ENCODE peak calls at places on chromosome 5, in four cellular contexts. One of them, this sample, is unnamed.

GRCh38 chr5:96595300-96596090 is 66.7 kb upstream of the CAST start:
- DNase-seq in esophagus muscularis mucosa: no peak
- DNase-seq in fibroblast of lung: no peak
- DNase-seq in adrenal gland: no peak
- DNase-seq in this sample: peak

GRCh38 chr5:885529-885928 is 7.1 kb downstream of the BRD9 start:
- DNase-seq in esophagus muscularis mucosa: no peak
- DNase-seq in fibroblast of lung: no peak
- DNase-seq in adrenal gland: no peak
- DNase-seq in this sample: no peak

GRCh38 chr5:74538206-74538661 is 102.3 kb downstream of the ENC1 start:
- DNase-seq in fibroblast of lung: peak
- DNase-seq in esophagus muscularis mucosa: peak
- DNase-seq in adrenal gland: peak
- DNase-seq in this sample: no peak

GRCh38 chr5:14870347-14871083 is 1.1 kb downstream of the ANKH start:
- DNase-seq in adrenal gland: peak
- DNase-seq in esophagus muscularis mucosa: no peak
- DNase-seq in fibroblast of lung: no peak
- DNase-seq in this sample: no peak

GRCh38 chr5:168670881-168671575 is 91.9 kb upstream of the PANK3 start:
- DNase-seq in adrenal gland: no peak
- DNase-seq in fibroblast of lung: no peak
- DNase-seq in esophagus muscularis mucosa: no peak
- DNase-seq in this sample: no peak

GRCh38 chr5:172078027-172078426 is 71.6 kb upstream of the FBXW11 start:
- DNase-seq in fibroblast of lung: no peak
- DNase-seq in adrenal gland: peak
- DNase-seq in esophagus muscularis mucosa: no peak
- DNase-seq in this sample: no peak

GRCh38 chr5:172569862-172570558 is 71.1 kb upstream of the NEURL1B start:
- DNase-seq in adrenal gland: no peak
- DNase-seq in esophagus muscularis mucosa: no peak
- DNase-seq in fibroblast of lung: no peak
- DNase-seq in this sample: peak

GRCh38 chr5:34866989-34867471 is 28.1 kb downstream of the TTC23L start:
- DNase-seq in esophagus muscularis mucosa: no peak
- DNase-seq in fibroblast of lung: no peak
- DNase-seq in adrenal gland: peak
- DNase-seq in this sample: no peak

GRCh38 chr5:15791274-15791673 is 291.3 kb downstream of the FBXL7 start:
- DNase-seq in adrenal gland: no peak
- DNase-seq in esophagus muscularis mucosa: no peak
- DNase-seq in fibroblast of lung: peak
- DNase-seq in this sample: no peak

GRCh38 chr5:170393235-170393634 is 4.1 kb upstream of the KCNMB1 start:
- DNase-seq in adrenal gland: no peak
- DNase-seq in fibroblast of lung: no peak
- DNase-seq in esophagus muscularis mucosa: no peak
- DNase-seq in this sample: no peak

GRCh38 chr5:167786871-167787568 is 504.4 kb upstream of the WWC1 start:
- DNase-seq in adrenal gland: no peak
- DNase-seq in fibroblast of lung: no peak
- DNase-seq in esophagus muscularis mucosa: no peak
- DNase-seq in this sample: no peak

GRCh38 chr5:34483442-34484033 is 172.6 kb upstream of the RAI14 start:
- DNase-seq in esophagus muscularis mucosa: no peak
- DNase-seq in fibroblast of lung: no peak
- DNase-seq in adrenal gland: no peak
- DNase-seq in this sample: no peak

GRCh38 chr5:143057580-143057999 is 287.4 kb downstream of the ARHGAP26 start:
- DNase-seq in esophagus muscularis mucosa: no peak
- DNase-seq in fibroblast of lung: peak
- DNase-seq in adrenal gland: no peak
- DNase-seq in this sample: no peak

GRCh38 chr5:140298183-140298601 is 4.7 kb downstream of the PFDN1 start:
- DNase-seq in adrenal gland: no peak
- DNase-seq in esophagus muscularis mucosa: no peak
- DNase-seq in fibroblast of lung: peak
- DNase-seq in this sample: no peak
- H3K27ac ChIP-seq in adrenal gland: no peak
- H3K27ac ChIP-seq in esophagus muscularis mucosa: peak
- H3K27ac ChIP-seq in fibroblast of lung: no peak
- H3K27ac ChIP-seq in this sample: no peak

DNA sequence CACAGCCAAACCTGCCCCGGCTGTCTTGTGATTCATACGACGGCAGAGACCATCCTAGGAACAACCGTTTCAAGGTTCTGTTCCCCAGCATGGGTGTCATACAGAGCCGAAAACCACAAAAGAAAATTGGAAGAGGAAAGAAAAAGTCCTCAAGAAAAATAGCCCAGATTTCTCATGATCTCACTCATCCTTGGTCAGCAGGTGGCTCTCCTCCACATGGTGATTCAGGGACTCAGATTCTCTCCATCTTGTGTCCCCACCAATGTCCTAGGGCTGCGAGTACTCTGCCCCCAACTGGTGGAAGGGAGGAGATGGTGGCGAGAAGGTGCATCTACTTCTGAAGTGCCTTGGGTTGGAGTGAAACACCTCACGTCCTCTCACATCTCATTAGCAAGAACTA is 25.6 kb downstream of the PDZD2 start:
- DNase-seq in esophagus muscularis mucosa: no peak
- DNase-seq in adrenal gland: no peak
- DNase-seq in fibroblast of lung: no peak
- DNase-seq in this sample: no peak
- TF ChIP-seq CTCF in esophagus muscularis mucosa: no peak
- TF ChIP-seq CTCF in adrenal gland: no peak
- TF ChIP-seq CTCF in fibroblast of lung: no peak
- TF ChIP-seq CTCF in this sample: no peak

GRCh38 chr5:55691265-55692105 is 20.6 kb downstream of the SLC38A9 start:
- DNase-seq in adrenal gland: no peak
- DNase-seq in fibroblast of lung: peak
- DNase-seq in esophagus muscularis mucosa: no peak
- DNase-seq in this sample: peak
- H3K27ac ChIP-seq in adrenal gland: peak
- H3K27ac ChIP-seq in fibroblast of lung: no peak
- H3K27ac ChIP-seq in esophagus muscularis mucosa: peak
- H3K27ac ChIP-seq in this sample: no peak

GRCh38 chr5:107873877-107874276 is 203.1 kb upstream of the EFNA5 start:
- DNase-seq in esophagus muscularis mucosa: no peak
- DNase-seq in fibroblast of lung: peak
- DNase-seq in adrenal gland: no peak
- DNase-seq in this sample: no peak
- TF ChIP-seq CTCF in esophagus muscularis mucosa: no peak
- TF ChIP-seq CTCF in fibroblast of lung: no peak
- TF ChIP-seq CTCF in adrenal gland: no peak
- TF ChIP-seq CTCF in this sample: no peak

GRCh38 chr5:55519001-55519400 is 15.8 kb downstream of the PLPP1 start:
- DNase-seq in fibroblast of lung: no peak
- DNase-seq in adrenal gland: no peak
- DNase-seq in esophagus muscularis mucosa: no peak
- DNase-seq in this sample: no peak

GRCh38 chr5:55521903-55522302 is 12.9 kb downstream of the PLPP1 start:
- DNase-seq in esophagus muscularis mucosa: peak
- DNase-seq in fibroblast of lung: no peak
- DNase-seq in adrenal gland: no peak
- DNase-seq in this sample: no peak

GRCh38 chr5:55520117-55520829 is 14.5 kb downstream of the PLPP1 start:
- DNase-seq in adrenal gland: no peak
- DNase-seq in fibroblast of lung: no peak
- DNase-seq in esophagus muscularis mucosa: no peak
- DNase-seq in this sample: no peak

GRCh38 chr5:55523293-55523692 is 11.5 kb downstream of the PLPP1 start:
- DNase-seq in fibroblast of lung: no peak
- DNase-seq in esophagus muscularis mucosa: peak
- DNase-seq in adrenal gland: no peak
- DNase-seq in this sample: no peak

GRCh38 chr5:55517804-55518203 is 17.0 kb downstream of the PLPP1 start:
- DNase-seq in adrenal gland: no peak
- DNase-seq in fibroblast of lung: no peak
- DNase-seq in esophagus muscularis mucosa: peak
- DNase-seq in this sample: no peak
- H3K27ac ChIP-seq in adrenal gland: no peak
- H3K27ac ChIP-seq in fibroblast of lung: no peak
- H3K27ac ChIP-seq in esophagus muscularis mucosa: no peak
- H3K27ac ChIP-seq in this sample: no peak

This sample was measured in RWPE1.